ENCODE peak calls at places on chromosomes 1 and 21, in nine cellular contexts. D, T, F, W, N, Z, E, A and G are unnamed samples.

GRCh38 chr1:38026592-38027200 is 14.2 kb downstream of the UTP11 start:
- ATAC-seq in D (peak; percentile 80), T (peak; percentile 42), F (peak; percentile 48), W (peak; percentile 48), N (peak; percentile 73), Z (no peak), E (no peak), A (no peak), G (no peak)

GRCh38 chr1:183226361-183226760 is 40.3 kb downstream of the LAMC2 start:
- ATAC-seq in D (no peak), T (no peak), F (no peak), W (no peak), N (no peak), Z (no peak), E (no peak), A (no peak), G (no peak)

GRCh38 chr1:78687914-78688313 is 38.3 kb downstream of the IFI44 start:
- ATAC-seq in D (no peak), T (no peak), F (no peak), W (no peak), N (no peak), Z (no peak), E (no peak), A (no peak), G (no peak)

GRCh38 chr1:166905930-166906329 is 29.9 kb upstream of the TADA1 start:
- ATAC-seq in D (no peak), T (peak; percentile 44), F (no peak), W (peak; percentile 57), N (no peak), Z (no peak), E (peak; percentile 31), A (peak; percentile 41), G (no peak)

GRCh38 chr1:207626972-207627337 is 18.0 kb upstream of the CR1L start:
- ATAC-seq in D (no peak), T (no peak), F (no peak), W (no peak), N (no peak), Z (no peak), E (no peak), A (no peak), G (no peak)

GRCh38 chr1:224675589-224675988 is 59.5 kb downstream of the CNIH3 start:
- ATAC-seq in D (no peak), T (no peak), F (no peak), W (no peak), N (no peak), Z (no peak), E (no peak), A (no peak), G (no peak)

GRCh38 chr1:109910123-109910962 is at the start of gene CSF1:
- ATAC-seq in D (peak; percentile 79), T (peak; percentile 68), F (peak; percentile 70), W (peak; percentile 79), N (peak; percentile 71), Z (peak; percentile 79), E (peak; percentile 76), A (peak; percentile 84), G (peak; percentile 79)

GRCh38 chr21:38691626-38692025 is 114.1 kb upstream of the ETS2 start:
- ATAC-seq in D (no peak), T (no peak), F (no peak), W (no peak), N (no peak), Z (no peak), E (no peak), A (no peak), G (no peak)

GRCh38 chr1:67735806-67736627 is 51.0 kb downstream of the GADD45A start:
- ATAC-seq in D (peak; percentile 88), T (peak; percentile 89), F (peak; percentile 90), W (peak; percentile 86), N (peak; percentile 87), Z (peak; percentile 75), E (peak; percentile 91), A (peak; percentile 86), G (peak; percentile 86)

GRCh38 chr1:67735220-67735619 is 50.2 kb downstream of the GADD45A start:
- ATAC-seq in D (no peak), T (no peak), F (no peak), W (no peak), N (no peak), Z (no peak), E (no peak), A (no peak), G (peak; percentile 25)

GRCh38 chr1:67732750-67733151 is 47.8 kb downstream of the GADD45A start:
- ATAC-seq in D (no peak), T (peak; percentile 12), F (no peak), W (peak; percentile 35), N (no peak), Z (no peak), E (peak; percentile 79), A (no peak), G (no peak)

GRCh38 chr1:67731322-67731721 is 46.3 kb downstream of the GADD45A start:
- ATAC-seq in D (no peak), T (no peak), F (no peak), W (no peak), N (no peak), Z (no peak), E (no peak), A (no peak), G (no peak)

DNA sequence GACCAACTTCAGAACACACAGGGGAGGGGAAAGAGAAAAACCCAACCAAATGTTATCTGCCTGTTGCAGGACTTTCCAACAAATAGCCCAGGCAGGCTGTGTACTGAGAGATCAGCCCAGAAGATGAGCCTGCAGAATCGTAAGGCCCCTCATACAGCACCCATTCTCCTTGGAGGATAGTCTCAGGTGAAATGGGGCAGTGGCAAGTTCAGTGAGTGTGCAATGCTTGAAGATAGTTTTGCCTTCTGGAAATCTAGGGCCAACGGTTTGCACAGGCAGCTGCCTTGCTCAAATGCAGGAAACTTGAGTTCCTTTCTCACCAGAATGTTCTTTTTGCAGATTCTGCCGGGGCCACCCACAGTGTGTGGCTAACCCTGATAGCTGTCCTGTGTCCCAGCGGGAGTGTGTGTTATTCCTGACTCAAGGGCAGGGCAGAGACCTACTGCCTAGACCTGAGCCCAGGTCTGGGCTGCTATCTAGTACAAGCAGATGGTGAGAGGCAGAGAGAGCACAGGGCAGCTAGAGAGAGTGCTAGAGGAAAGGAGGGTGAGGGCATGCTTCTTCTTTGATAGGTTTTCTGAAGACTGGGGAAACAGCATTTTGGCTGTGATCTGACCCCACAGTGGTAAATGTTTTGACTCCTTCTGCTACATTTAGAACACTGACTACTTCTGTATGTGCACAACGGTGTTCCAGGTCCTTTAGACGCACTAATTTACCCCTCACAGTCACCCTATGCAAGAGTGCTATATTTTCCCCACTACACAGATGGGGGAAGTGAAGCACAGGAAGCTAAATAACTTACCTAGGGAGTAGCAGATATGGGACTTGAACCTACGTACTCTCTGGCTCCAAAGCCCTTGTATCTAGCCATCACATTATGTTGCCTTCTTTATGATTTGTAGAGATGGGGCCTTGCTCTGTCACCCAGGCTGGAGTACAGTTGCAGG is 49.0 kb downstream of the GADD45A start:
- ATAC-seq in D (no peak), T (no peak), F (peak; percentile 9), W (no peak), N (no peak), Z (no peak), E (no peak), A (no peak), G (no peak)
- TF ChIP-seq POLR2A in D (no peak), T (no peak), F (no peak), W (no peak), N (no peak), Z (no peak), E (no peak), A (no peak), G (no peak)

DNA sequence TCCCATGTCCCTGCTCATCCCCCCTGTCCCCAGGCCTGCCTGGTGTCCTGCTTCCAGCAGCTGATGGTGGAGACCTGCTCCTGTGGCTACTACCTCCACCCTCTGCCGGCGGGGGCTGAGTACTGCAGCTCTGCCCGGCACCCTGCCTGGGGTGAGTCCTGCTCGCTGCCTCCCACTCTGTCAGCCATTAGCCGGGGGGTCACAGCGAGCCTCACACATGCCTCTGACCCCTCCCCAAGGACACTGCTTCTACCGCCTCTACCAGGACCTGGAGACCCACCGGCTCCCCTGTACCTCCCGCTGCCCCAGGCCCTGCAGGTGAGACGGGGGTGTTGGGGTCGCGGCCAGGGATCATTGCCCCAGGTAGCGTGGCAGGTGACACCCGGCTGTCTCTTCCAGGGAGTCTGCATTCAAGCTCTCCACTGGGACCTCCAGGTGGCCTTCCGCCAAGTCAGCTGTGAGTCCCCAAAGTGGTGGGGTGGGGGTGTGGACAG is 10.0 kb downstream of the SCNN1D start:
- ATAC-seq in D (peak; percentile 66), T (peak; percentile 87), F (peak; percentile 58), W (peak; percentile 58), N (peak; percentile 43), Z (peak; percentile 72), E (peak; percentile 61), A (no peak), G (no peak)
- TF ChIP-seq CTCF in D (no peak), T (peak; percentile 64), F (peak; percentile 83), W (peak; percentile 66), N (peak; percentile 61), Z (peak; percentile 65), E (peak; percentile 30), A (peak; percentile 10), G (peak; percentile 66)

GRCh38 chr1:15272782-15273127 is 25.7 kb downstream of the FHAD1 start:
- ATAC-seq in D (peak; percentile 51), T (peak; percentile 35), F (peak; percentile 32), W (no peak), N (peak; percentile 41), Z (no peak), E (no peak), A (no peak), G (no peak)

GRCh38 chr1:15273274-15273673 is 26.3 kb downstream of the FHAD1 start:
- ATAC-seq in D (no peak), T (no peak), F (no peak), W (no peak), N (no peak), Z (no peak), E (no peak), A (no peak), G (no peak)

GRCh38 chr1:15271196-15271595 is 24.2 kb downstream of the FHAD1 start:
- ATAC-seq in D (no peak), T (no peak), F (no peak), W (no peak), N (no peak), Z (no peak), E (no peak), A (no peak), G (no peak)

GRCh38 chr1:15275921-15276683 is 29.1 kb downstream of the FHAD1 start:
- ATAC-seq in D (no peak), T (no peak), F (no peak), W (peak; percentile 75), N (no peak), Z (no peak), E (no peak), A (no peak), G (no peak)

DNA sequence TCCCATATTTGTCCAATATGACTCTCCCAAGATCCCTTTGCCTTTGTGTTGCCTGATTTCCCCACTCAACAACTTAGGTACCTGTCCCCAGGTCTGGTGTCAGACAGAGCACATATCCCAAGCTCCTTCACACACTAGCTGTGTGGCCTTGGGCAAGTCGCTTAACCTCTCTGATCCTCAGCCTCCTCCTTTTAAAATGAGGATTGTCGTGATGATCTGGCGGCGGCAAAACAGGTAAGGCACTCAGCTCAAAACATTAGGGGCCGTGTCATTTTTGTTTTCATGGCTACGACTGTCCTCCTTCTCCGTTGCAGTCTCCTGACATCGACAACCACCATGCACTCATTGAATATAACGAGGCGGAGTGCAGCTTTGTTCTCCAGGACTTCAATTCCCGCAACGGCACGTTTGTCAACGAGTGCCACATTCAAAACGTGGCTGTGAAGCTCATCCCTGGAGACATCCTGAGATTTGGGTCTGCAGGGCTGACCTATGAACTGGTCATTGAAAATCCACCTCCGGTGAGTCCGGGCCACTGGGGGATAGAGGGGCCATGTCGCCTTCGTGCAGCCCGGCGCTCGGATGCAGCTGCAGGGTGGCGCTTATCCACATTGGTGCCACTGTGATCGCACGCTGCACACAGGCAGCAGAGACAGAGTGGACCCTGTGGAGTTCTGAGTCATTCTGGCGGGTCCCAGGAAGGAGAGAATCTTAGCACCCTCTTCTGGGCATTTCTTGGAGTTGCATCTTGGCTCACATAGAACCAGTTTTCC is 25.2 kb downstream of the FHAD1 start:
- ATAC-seq in D (peak; percentile 97), T (peak; percentile 100), F (peak; percentile 98), W (peak; percentile 93), N (peak; percentile 97), Z (peak; percentile 98), E (peak; percentile 92), A (no peak), G (peak; percentile 86)
- H3K4me3 ChIP-seq in D (no peak overlapping the region), T (no peak overlapping the region), F (no peak overlapping the region), W (no peak overlapping the region), N (no peak overlapping the region), Z (no peak overlapping the region), E (no peak overlapping the region), A (no peak overlapping the region), G (no peak overlapping the region)

DNA sequence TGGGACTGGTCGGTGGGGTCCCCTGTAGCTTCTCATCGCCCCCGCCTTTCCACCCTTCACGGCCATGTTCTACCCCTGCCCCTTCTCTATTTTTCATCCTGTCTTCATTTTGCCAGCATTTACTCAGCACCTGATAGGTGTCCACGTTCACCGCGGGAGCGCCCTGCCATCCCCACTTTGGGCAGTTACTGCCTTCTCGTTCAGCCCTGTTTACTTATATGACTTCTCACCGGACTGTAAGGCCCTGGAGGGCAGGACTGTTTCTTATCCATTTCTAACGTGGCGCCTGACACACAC is 380 bp downstream of the MFN2 start:
- ATAC-seq in D (no peak), T (no peak), F (no peak), W (no peak), N (no peak), Z (no peak), E (no peak), A (no peak), G (no peak)
- TF ChIP-seq POLR2A in D (no peak), T (no peak), F (no peak), W (no peak), N (no peak), Z (no peak), E (no peak), A (no peak), G (no peak)